ENCODE peak calls at places on chromosomes 4 and X, in five cellular contexts. G, F, B, D and Y are unnamed samples.

GRCh38 chr4:174084542-174084941 is 198.9 kb downstream of the FBXO8 start:
- DNase-seq in G (no peak), F (no peak), B (no peak), D (no peak), Y (no peak)

GRCh38 chrX:141904262-141904661 is 568 bp downstream of the MAGEC1 start:
- DNase-seq in G (no peak), F (no peak), B (no peak), D (no peak), Y (no peak)

GRCh38 chr4:31175242-31175910 is 455.2 kb downstream of the PCDH7 start:
- DNase-seq in G (no peak), F (no peak), B (no peak), D (peak), Y (no peak)

GRCh38 chr4:52204921-52205320 is 153.8 kb downstream of the SPATA18 start:
- DNase-seq in G (no peak), F (no peak), B (no peak), D (no peak), Y (no peak)

GRCh38 chr4:113335771-113336170 is 286.3 kb downstream of the ANK2 start:
- DNase-seq in G (no peak), F (no peak), B (no peak), D (no peak), Y (no peak)

GRCh38 chrX:133958997-133959688 is 26.3 kb downstream of the GPC3 start:
- DNase-seq in G (no peak), F (no peak), B (no peak), D (no peak), Y (no peak)

GRCh38 chr4:149999485-150000074 is 78.7 kb upstream of the DCLK2 start:
- DNase-seq in G (no peak), F (peak), B (no peak), D (peak), Y (no peak)

GRCh38 chr4:150283689-150284088 is 205.4 kb downstream of the DCLK2 start:
- DNase-seq in G (no peak), F (no peak), B (no peak), D (peak), Y (no peak)

GRCh38 chr4:5758741-5759140 is 47.7 kb downstream of the EVC start:
- DNase-seq in G (peak), F (no peak), B (no peak), D (peak), Y (no peak)

GRCh38 chr4:144709793-144710525 is 64.0 kb downstream of the HHIP start:
- DNase-seq in G (no peak), F (no peak), B (no peak), D (peak), Y (no peak)

GRCh38 chr4:139144161-139144859 is 32.7 kb downstream of the ELF2 start:
- DNase-seq in G (peak), F (peak), B (no peak), D (peak), Y (peak)

GRCh38 chr4:57020467-57021101 is 41.9 kb downstream of the POLR2B start:
- DNase-seq in G (no peak), F (no peak), B (no peak), D (peak), Y (no peak)

GRCh38 chrX:119758682-119759332 is 419 bp downstream of the SOWAHD start:
- DNase-seq in G (no peak), F (no peak), B (peak), D (no peak), Y (peak)

GRCh38 chr4:111028829-111029228 is 406.0 kb upstream of the PITX2 start:
- DNase-seq in G (no peak), F (no peak), B (no peak), D (peak), Y (no peak)

GRCh38 chr4:10403633-10404445 is 53.4 kb downstream of the ZNF518B start:
- DNase-seq in G (no peak), F (no peak), B (peak), D (peak), Y (no peak)

GRCh38 chr4:56200275-56200674 is 187.0 kb downstream of the AASDH start:
- DNase-seq in G (no peak), F (no peak), B (no peak), D (no peak), Y (no peak)

GRCh38 chr4:176193898-176194297 is 1.5 kb downstream of the SPATA4 start:
- DNase-seq in G (no peak), F (no peak), B (no peak), D (peak), Y (no peak)

GRCh38 chrX:11908371-11908770 is 150.3 kb downstream of the MSL3 start:
- DNase-seq in G (no peak), F (no peak), B (peak), D (no peak), Y (no peak)

GRCh38 chrX:103170216-103170615 is 44.7 kb upstream of the BEX4 start:
- DNase-seq in G (no peak), F (no peak), B (no peak), D (peak), Y (no peak)

GRCh38 chr4:94763500-94763899 is 5.7 kb downstream of the BMPR1B start:
- DNase-seq in G (no peak), F (no peak), B (no peak), D (no peak), Y (no peak)
- H3K4me3 ChIP-seq in G (no peak), F (no peak), B (no peak), D (no peak), Y (no peak)

GRCh38 chr4:122831515-122832196 is 5.0 kb downstream of the FGF2 start:
- DNase-seq in G (no peak), F (no peak), B (no peak), D (peak), Y (no peak)
- H3K27ac ChIP-seq in G (no peak), F (peak), B (no peak), D (no peak), Y (no peak)

DNA sequence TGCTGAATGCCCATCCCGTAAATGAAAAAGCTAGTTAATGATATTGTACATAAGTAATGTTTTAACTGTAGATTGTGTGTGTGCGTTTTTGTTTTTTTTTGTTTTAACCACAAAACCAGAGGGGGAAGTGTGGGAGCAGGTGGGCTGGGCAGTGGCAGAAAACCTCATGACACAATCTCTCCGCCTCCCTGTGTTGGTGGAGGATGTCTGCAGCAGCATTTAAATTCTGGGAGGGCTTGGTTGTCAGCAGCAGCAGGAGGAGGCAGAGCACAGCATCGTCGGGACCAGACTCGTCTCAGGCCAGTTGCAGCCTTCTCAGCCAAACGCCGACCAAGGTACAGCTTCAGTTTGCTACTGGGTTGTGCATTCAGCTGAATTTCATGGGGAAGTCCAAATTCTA is at the start of gene SPP1:
- DNase-seq in G (no peak), F (no peak), B (no peak), D (peak), Y (peak)
- H3K4me3 ChIP-seq in G (no peak), F (no peak), B (no peak), D (no peak), Y (no peak)

DNA sequence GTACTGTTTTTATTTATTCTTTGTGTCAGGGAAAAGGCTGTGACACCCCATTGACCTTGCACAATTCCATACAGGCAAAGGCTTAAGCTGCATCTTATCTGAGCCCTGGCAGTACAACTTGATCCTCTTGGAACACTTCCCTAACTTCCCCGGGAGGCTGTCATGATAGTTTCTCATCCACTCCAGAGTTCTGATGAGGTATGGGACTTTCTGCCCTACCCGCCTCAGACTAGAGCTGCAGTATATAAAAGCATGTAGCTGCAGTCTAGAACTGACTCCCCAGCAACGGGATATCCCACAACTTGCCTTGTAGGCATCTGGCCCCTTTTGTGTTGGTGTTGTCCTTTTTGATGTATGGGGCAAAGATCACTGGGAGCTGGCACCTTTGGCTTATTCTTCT is 72.7 kb downstream of the FNIP2 start:
- DNase-seq in G (no peak), F (no peak), B (no peak), D (no peak), Y (no peak)
- H3K27ac ChIP-seq in G (no peak), F (no peak), B (no peak), D (no peak), Y (no peak)

DNA sequence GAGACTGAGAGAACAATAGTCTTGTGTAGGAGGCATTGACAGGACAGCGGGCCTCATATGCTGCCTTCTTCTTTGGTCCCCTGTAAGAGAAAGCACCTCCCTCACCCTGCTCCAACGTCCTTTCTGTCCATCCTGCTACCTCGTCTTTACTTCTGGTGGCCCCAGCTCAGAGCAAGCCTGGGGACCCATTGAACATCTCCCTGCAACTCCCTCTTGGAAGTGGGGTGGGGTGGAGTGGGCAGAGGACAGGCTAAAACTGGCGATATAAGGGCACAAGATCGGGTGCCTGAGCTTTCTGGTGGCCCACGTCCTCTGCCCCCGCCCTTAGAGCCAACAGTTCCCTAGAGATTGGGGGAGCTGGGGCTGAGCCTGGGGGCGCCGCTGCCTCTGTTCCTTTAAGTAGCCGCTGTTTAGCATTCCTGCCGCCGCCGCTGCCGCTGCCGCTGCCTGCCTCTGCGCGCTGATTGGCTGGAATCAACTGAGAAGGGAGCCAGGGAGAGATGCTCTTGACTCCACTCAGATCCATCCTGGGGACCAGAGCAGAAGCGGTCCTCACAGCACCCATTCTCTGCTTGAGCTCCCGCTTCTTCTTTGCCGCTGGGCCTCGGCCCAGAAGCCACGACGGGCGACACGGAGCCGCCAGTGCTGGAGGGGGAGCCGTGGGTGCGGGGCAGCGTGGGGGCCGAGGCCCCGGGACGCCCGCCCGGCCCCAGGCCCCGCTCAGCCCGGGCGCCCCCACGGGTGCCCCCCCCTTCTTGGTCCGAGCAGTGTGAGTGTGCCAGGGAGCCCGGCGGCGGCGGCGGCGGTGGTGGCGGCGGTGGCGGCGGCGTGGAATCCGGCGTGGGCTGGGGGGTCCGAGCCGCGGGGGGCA is at the start of gene DLG3:
- DNase-seq in G (no peak), F (no peak), B (no peak), D (peak), Y (no peak)
- H3K4me3 ChIP-seq in G (peak), F (no peak), B (no peak), D (peak), Y (peak)

GRCh38 chr4:185237185-185237584 is 27.8 kb downstream of the SNX25 start:
- DNase-seq in G (no peak), F (no peak), B (no peak), D (no peak), Y (no peak)
- H3K27ac ChIP-seq in G (no peak), F (peak), B (no peak), D (no peak), Y (no peak)

GRCh38 chr4:54109226-54110018 is 9.5 kb downstream of the GSX2 start:
- DNase-seq in G (no peak), F (no peak), B (no peak), D (no peak), Y (peak)
- H3K4me3 ChIP-seq in G (no peak), F (no peak), B (no peak), D (no peak), Y (no peak)